ENCODE peak calls at places on chromosomes 13 and 19, in six cellular contexts. F is heart left ventricle, E is left kidney, U is WTC11, T is uterus, N is T-helper 1 cell. B is an unnamed sample.

GRCh38 chr19:8820234-8820633 is 11.9 kb downstream of the ZNF558 start:
- DNase-seq in N (no peak), U (no peak), T (no peak), E (no peak), F (no peak), B (no peak)

GRCh38 chr13:86020350-86021002 is 221.3 kb upstream of the SLITRK6 start:
- DNase-seq in E (peak), U (no peak), F (no peak), N (no peak), T (no peak), B (no peak)

GRCh38 chr13:80086304-80086721 is 254.6 kb downstream of the SPRY2 start:
- DNase-seq in T (no peak), E (no peak), U (no peak), F (no peak), N (no peak), B (no peak)

GRCh38 chr13:114148521-114148855 is 16.1 kb upstream of the RASA3 start:
- DNase-seq in F (no peak), U (no peak), E (no peak), N (peak), T (no peak), B (no peak)

GRCh38 chr19:38559428-38560401 is 58.0 kb downstream of the MAP4K1 start:
- DNase-seq in U (no peak), F (no peak), T (no peak), N (no peak), E (no peak), B (no peak)

GRCh38 chr13:45595968-45596367 is 19.6 kb downstream of the ERICH6B start:
- DNase-seq in E (peak), N (no peak), U (no peak), F (no peak), T (no peak), B (no peak)

GRCh38 chr19:16338470-16339360 is 14.1 kb downstream of the KLF2 start:
- DNase-seq in E (peak), F (no peak), N (no peak), U (no peak), T (no peak), B (no peak)

GRCh38 chr13:101115762-101116161 is 300.5 kb downstream of the NALCN start:
- DNase-seq in U (no peak), F (no peak), N (no peak), E (peak), T (no peak), B (no peak)

GRCh38 chr13:112775791-112776279 is 86.0 kb downstream of the ATP11A start:
- DNase-seq in T (no peak), N (no peak), F (no peak), E (peak), U (no peak), B (no peak)

GRCh38 chr13:30493670-30494381 is 28.1 kb upstream of the HMGB1 start:
- DNase-seq in E (no peak), U (no peak), T (no peak), N (no peak), F (no peak), B (no peak)

GRCh38 chr13:47426126-47426849 is 529.4 kb upstream of the HTR2A start:
- DNase-seq in E (no peak), T (no peak), F (peak), N (no peak), U (no peak), B (no peak)

GRCh38 chr13:72194531-72194930 is 327.5 kb upstream of the DACH1 start:
- DNase-seq in N (no peak), U (no peak), E (peak), F (no peak), T (no peak), B (no peak)

GRCh38 chr13:111650626-111651025 is 330.2 kb downstream of the TEX29 start:
- DNase-seq in T (no peak), N (no peak), F (no peak), E (no peak), U (no peak), B (no peak)

GRCh38 chr13:106532111-106532929 is 3.1 kb downstream of the EFNB2 start:
- DNase-seq in U (no peak), F (no peak), N (no peak), T (peak), E (peak), B (no peak)

GRCh38 chr19:47267350-47267759 is 7.3 kb upstream of the INAFM1 start:
- DNase-seq in U (no peak), N (no peak), E (no peak), T (no peak), F (no peak), B (no peak)

GRCh38 chr19:13887529-13887928 is 10.6 kb downstream of the NANOS3 start:
- DNase-seq in N (no peak), F (no peak), E (no peak), U (no peak), T (no peak), B (no peak)

GRCh38 chr19:41564515-41565383 is 11.2 kb upstream of the CEACAM21 start:
- DNase-seq in N (no peak), E (peak), F (no peak), U (peak), T (no peak), B (no peak)